ENCODE peak calls at places on chromosomes 5 and 9, in four cellular contexts. N is mesenchymal stem cell, S is IMR-90, R is neuronal stem cell. L is an unnamed sample.

GRCh38 chr9:115118471-115119156 is 657 bp upstream of the TNC start:
- DNase-seq in N (peak; percentile 92), S (peak; percentile 93), R (peak; percentile 77), L (peak; percentile 77)

GRCh38 chr9:122130837-122131236 is 28.7 kb downstream of the NDUFA8 start:
- DNase-seq in N (no peak), S (no peak), R (no peak), L (no peak)

GRCh38 chr5:35780236-35780635 is 76.5 kb upstream of the IL7R start:
- DNase-seq in N (no peak), S (no peak), R (no peak), L (no peak)

GRCh38 chr9:91308144-91308543 is 53.6 kb downstream of the AUH start:
- DNase-seq in N (no peak), S (no peak), R (no peak), L (no peak)

GRCh38 chr9:98241357-98242104 is 13.9 kb downstream of the TBC1D2 start:
- DNase-seq in N (no peak), S (no peak), R (no peak), L (no peak)

GRCh38 chr5:178439411-178440162 is 150.6 kb downstream of the COL23A1 start:
- DNase-seq in N (no peak), S (no peak), R (no peak), L (no peak)

GRCh38 chr5:180026320-180026719 is 45.2 kb downstream of the RNF130 start:
- DNase-seq in N (peak; percentile 66), S (peak; percentile 67), R (no peak), L (no peak)

GRCh38 chr5:56711191-56711590 is 104.2 kb upstream of the MAP3K1 start:
- DNase-seq in N (peak; percentile 72), S (peak; percentile 47), R (no peak), L (no peak)

GRCh38 chr9:130315446-130316226 is 50.1 kb downstream of the HMCN2 start:
- DNase-seq in N (no peak), S (no peak), R (no peak), L (no peak)

GRCh38 chr9:10274983-10275382 is 337.8 kb downstream of the PTPRD start:
- DNase-seq in N (peak; percentile 16), S (no peak), R (no peak), L (no peak)

GRCh38 chr5:9348296-9348996 is 197.4 kb downstream of the SEMA5A start:
- DNase-seq in N (peak; percentile 55), S (peak; percentile 50), R (no peak), L (no peak)

GRCh38 chr5:71563161-71563560 is 24.0 kb upstream of the MCCC2 start:
- DNase-seq in N (no peak), S (no peak), R (no peak), L (no peak)

GRCh38 chr5:143262393-143263174 is 140.9 kb downstream of the NR3C1 start:
- DNase-seq in N (peak; percentile 92), S (peak; percentile 99), R (no peak), L (no peak)

GRCh38 chr5:131265318-131265803 is 1.5 kb downstream of the CDC42SE2 start:
- DNase-seq in N (peak; percentile 59), S (peak; percentile 38), R (no peak), L (no peak)

GRCh38 chr5:38285226-38285625 is 26.9 kb downstream of the EGFLAM start:
- DNase-seq in N (no peak), S (no peak), R (no peak), L (no peak)

GRCh38 chr9:84711936-84712335 is 42.4 kb downstream of the NTRK2 start:
- DNase-seq in N (peak; percentile 22), S (no peak), R (no peak), L (no peak)

GRCh38 chr5:32126691-32127090 is 47.4 kb downstream of the GOLPH3 start:
- DNase-seq in N (no peak), S (peak; percentile 5), R (no peak), L (no peak)

DNA sequence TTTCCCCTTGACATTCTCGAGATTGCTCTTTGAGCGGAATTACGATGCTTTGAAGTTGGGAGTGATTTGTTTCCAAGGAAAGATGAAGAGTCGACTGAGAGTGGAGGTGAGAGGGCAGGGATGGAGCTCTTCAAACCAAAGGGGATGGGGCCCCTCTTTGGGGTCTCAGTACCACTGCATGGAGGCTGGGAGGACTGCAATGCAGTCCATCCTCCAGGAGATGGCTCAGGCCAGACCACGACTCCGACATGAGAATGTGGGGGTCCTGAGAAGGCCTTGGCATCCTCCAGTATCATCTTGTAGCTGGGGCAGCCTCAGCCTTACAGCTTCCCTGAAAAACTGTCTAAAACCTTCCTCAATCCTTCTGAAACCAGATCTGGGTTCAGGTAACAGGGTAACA is 51.1 kb upstream of the CDKN2AIPNL start:
- DNase-seq in N (no peak), S (no peak), R (no peak), L (no peak)
- H2BK5ac ChIP-seq in N (no peak overlapping the region), S (no peak overlapping the region), R (no peak overlapping the region), L (no peak overlapping the region)

DNA sequence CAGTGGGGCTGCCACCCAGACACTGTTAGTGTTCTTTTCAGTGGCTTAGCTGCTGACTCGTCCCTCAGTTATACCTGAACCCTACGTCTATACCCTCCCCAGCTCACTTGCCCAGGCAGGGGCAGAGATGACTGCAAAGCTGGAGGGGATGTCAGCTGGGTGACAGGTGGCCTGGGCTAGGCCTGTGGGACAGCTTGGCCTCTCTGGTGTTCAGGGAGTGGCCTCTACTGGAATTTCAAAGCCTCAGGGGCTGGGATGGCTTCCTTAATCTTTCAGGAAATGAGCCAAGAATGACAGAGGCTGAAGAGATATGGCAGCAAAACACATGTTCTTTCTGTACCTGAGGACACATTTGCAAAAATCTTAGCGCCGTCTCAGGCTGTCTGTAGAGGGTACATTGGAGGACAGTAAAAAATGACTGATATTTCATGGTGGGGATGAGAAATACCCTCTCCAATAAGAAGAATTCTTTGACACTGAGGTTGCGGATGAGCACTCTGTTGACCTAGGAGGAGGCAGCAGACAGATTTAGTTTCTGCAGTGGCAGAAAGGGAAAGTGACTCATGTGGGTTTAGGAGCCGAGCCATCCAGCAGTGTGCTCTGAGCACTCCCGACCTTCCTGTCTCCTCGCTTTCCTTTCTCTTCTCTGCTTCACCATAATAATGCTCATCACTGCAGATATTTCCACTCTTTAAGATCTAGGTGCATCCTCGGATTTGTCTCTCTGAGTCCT is 54.4 kb downstream of the ENTREP1 start:
- DNase-seq in N (peak; percentile 50), S (peak; percentile 51), R (no peak), L (no peak)
- H3K4me1 ChIP-seq in N (peaks cover 10% of the 10 kb centered on the region), S (peaks cover 3% of the 10 kb centered on the region), R (no peaks in the 10 kb centered on the region), L (peaks cover 4% of the 10 kb centered on the region)

DNA sequence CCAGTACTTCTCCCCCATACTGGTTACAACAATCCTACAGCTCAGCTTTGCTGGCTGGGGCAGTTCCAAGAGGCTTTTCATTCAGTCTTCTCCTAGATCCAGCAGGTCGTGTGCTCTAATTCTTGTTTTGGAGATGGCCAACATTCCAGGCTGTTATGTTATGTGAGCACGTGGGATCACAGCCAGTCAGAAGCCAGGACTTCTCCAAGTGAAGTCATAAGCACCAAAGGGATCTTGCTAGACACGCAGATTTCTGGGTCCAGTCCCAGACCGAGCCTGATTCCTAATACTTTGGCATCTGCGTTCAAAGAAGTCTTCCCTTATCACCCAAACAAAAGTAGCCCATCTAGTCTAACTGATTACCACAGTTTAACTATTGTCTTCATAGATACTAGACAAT is 1.4 kb upstream of the LARP1 start:
- DNase-seq in N (peak; percentile 59), S (peak; percentile 97), R (no peak), L (no peak)
- H3K18ac ChIP-seq in N (no peak overlapping the region), S (no peak overlapping the region), R (peak overlapping the region; percentile 24), L (no peak overlapping the region)

GRCh38 chr5:136506131-136506530 is 140.8 kb upstream of the TRPC7 start:
- DNase-seq in N (no peak), S (no peak), R (no peak), L (peak; percentile 40)

GRCh38 chr5:136501133-136501532 is 135.8 kb upstream of the TRPC7 start:
- DNase-seq in N (no peak), S (no peak), R (no peak), L (no peak)
- H2BK5ac ChIP-seq in N (no peak overlapping the region), S (no peak overlapping the region), R (no peak overlapping the region), L (no peak overlapping the region)

L was measured in H9.